ENCODE peak calls at places on chromosomes 6 and 20, in five cellular contexts. One of them, this sample, is unnamed.

GRCh38 chr20:9884666-9885065 is 45.8 kb upstream of the PAK5 start:
- DNase-seq in stomach: no peak
- DNase-seq in H1: no peak
- DNase-seq in SK-N-SH: no peak
- DNase-seq in transverse colon: no peak
- DNase-seq in this sample: no peak

GRCh38 chr6:26538936-26539615 is 910 bp downstream of the HMGN4 start:
- DNase-seq in stomach: no peak
- DNase-seq in H1: no peak
- DNase-seq in SK-N-SH: no peak
- DNase-seq in transverse colon: no peak
- DNase-seq in this sample: no peak

GRCh38 chr20:13166006-13166405 is 55.1 kb upstream of the ISM1 start:
- DNase-seq in stomach: no peak
- DNase-seq in H1: no peak
- DNase-seq in SK-N-SH: no peak
- DNase-seq in transverse colon: no peak
- DNase-seq in this sample: no peak

GRCh38 chr20:17938889-17939619 is 29.5 kb downstream of the SNX5 start:
- DNase-seq in stomach: peak; percentile 77
- DNase-seq in H1: peak; percentile 57
- DNase-seq in SK-N-SH: peak; percentile 80
- DNase-seq in transverse colon: peak; percentile 78
- DNase-seq in this sample: no peak

GRCh38 chr20:36460648-36461599 is 80.4 kb upstream of the MYL9 start:
- DNase-seq in stomach: peak; percentile 96
- DNase-seq in H1: peak; percentile 78
- DNase-seq in SK-N-SH: peak; percentile 98
- DNase-seq in transverse colon: peak; percentile 96
- DNase-seq in this sample: peak; percentile 97

GRCh38 chr20:58421497-58421850 is 32.4 kb downstream of the VAPB start:
- DNase-seq in stomach: no peak
- DNase-seq in H1: no peak
- DNase-seq in SK-N-SH: no peak
- DNase-seq in transverse colon: no peak
- DNase-seq in this sample: no peak

GRCh38 chr6:4607026-4607704 is 169.0 kb upstream of the CDYL start:
- DNase-seq in stomach: no peak
- DNase-seq in H1: no peak
- DNase-seq in SK-N-SH: no peak
- DNase-seq in transverse colon: peak; percentile 36
- DNase-seq in this sample: no peak

GRCh38 chr6:163415176-163415619 is 680 bp downstream of the QKI start:
- DNase-seq in stomach: no peak
- DNase-seq in H1: no peak
- DNase-seq in SK-N-SH: peak; percentile 74
- DNase-seq in transverse colon: no peak
- DNase-seq in this sample: no peak

GRCh38 chr20:34268851-34269668 is 27.8 kb downstream of the ASIP start:
- DNase-seq in stomach: peak; percentile 31
- DNase-seq in H1: no peak
- DNase-seq in SK-N-SH: no peak
- DNase-seq in transverse colon: peak; percentile 37
- DNase-seq in this sample: no peak

GRCh38 chr20:32457476-32457986 is 99.4 kb downstream of the ASXL1 start:
- DNase-seq in stomach: peak; percentile 68
- DNase-seq in H1: peak; percentile 81
- DNase-seq in SK-N-SH: peak; percentile 99
- DNase-seq in transverse colon: no peak
- DNase-seq in this sample: no peak

GRCh38 chr6:152401978-152402377 is 235.2 kb downstream of the SYNE1 start:
- DNase-seq in stomach: no peak
- DNase-seq in H1: no peak
- DNase-seq in SK-N-SH: no peak
- DNase-seq in transverse colon: no peak
- DNase-seq in this sample: no peak

GRCh38 chr20:31857861-31858835 is 12.2 kb downstream of the DUSP15 start:
- DNase-seq in stomach: no peak
- DNase-seq in H1: no peak
- DNase-seq in SK-N-SH: no peak
- DNase-seq in transverse colon: no peak
- DNase-seq in this sample: no peak

GRCh38 chr6:5401845-5402738 is 140.8 kb downstream of the FARS2 start:
- DNase-seq in stomach: no peak
- DNase-seq in H1: no peak
- DNase-seq in SK-N-SH: no peak
- DNase-seq in transverse colon: no peak
- DNase-seq in this sample: no peak

GRCh38 chr6:15989397-15989796 is 139.5 kb upstream of the MYLIP start:
- DNase-seq in stomach: no peak
- DNase-seq in H1: no peak
- DNase-seq in SK-N-SH: no peak
- DNase-seq in transverse colon: no peak
- DNase-seq in this sample: no peak

GRCh38 chr6:15990179-15990578 is 138.7 kb upstream of the MYLIP start:
- DNase-seq in stomach: no peak
- DNase-seq in H1: no peak
- DNase-seq in SK-N-SH: no peak
- DNase-seq in transverse colon: no peak
- DNase-seq in this sample: no peak

GRCh38 chr6:15985354-15985995 is 143.4 kb upstream of the MYLIP start:
- DNase-seq in stomach: no peak
- DNase-seq in H1: no peak
- DNase-seq in SK-N-SH: no peak
- DNase-seq in transverse colon: no peak
- DNase-seq in this sample: no peak

GRCh38 chr6:15986027-15986629 is 142.8 kb upstream of the MYLIP start:
- DNase-seq in stomach: no peak
- DNase-seq in H1: no peak
- DNase-seq in SK-N-SH: no peak
- DNase-seq in transverse colon: no peak
- DNase-seq in this sample: peak; percentile 17

GRCh38 chr6:15987569-15987968 is 141.3 kb upstream of the MYLIP start:
- DNase-seq in stomach: no peak
- DNase-seq in H1: no peak
- DNase-seq in SK-N-SH: no peak
- DNase-seq in transverse colon: no peak
- DNase-seq in this sample: no peak
- TF ChIP-seq EP300 in stomach: no peak
- TF ChIP-seq EP300 in H1: no peak
- TF ChIP-seq EP300 in SK-N-SH: no peak
- TF ChIP-seq EP300 in transverse colon: no peak
- TF ChIP-seq EP300 in this sample: no peak

GRCh38 chr6:44705611-44706010 is 318.1 kb downstream of the CDC5L start:
- DNase-seq in stomach: no peak
- DNase-seq in H1: no peak
- DNase-seq in SK-N-SH: no peak
- DNase-seq in transverse colon: no peak
- DNase-seq in this sample: no peak
- TF ChIP-seq EP300 in stomach: no peak
- TF ChIP-seq EP300 in H1: no peak
- TF ChIP-seq EP300 in SK-N-SH: no peak
- TF ChIP-seq EP300 in transverse colon: no peak
- TF ChIP-seq EP300 in this sample: no peak

GRCh38 chr6:17584241-17584803 is 15.8 kb upstream of the FAM8A1 start:
- DNase-seq in stomach: no peak
- DNase-seq in H1: no peak
- DNase-seq in SK-N-SH: peak; percentile 69
- DNase-seq in transverse colon: no peak
- DNase-seq in this sample: no peak
- TF ChIP-seq EP300 in stomach: no peak
- TF ChIP-seq EP300 in H1: no peak
- TF ChIP-seq EP300 in SK-N-SH: no peak
- TF ChIP-seq EP300 in transverse colon: no peak
- TF ChIP-seq EP300 in this sample: no peak

GRCh38 chr6:9632026-9632425 is 782.8 kb downstream of the TFAP2A start:
- DNase-seq in stomach: no peak
- DNase-seq in H1: no peak
- DNase-seq in SK-N-SH: no peak
- DNase-seq in transverse colon: no peak
- DNase-seq in this sample: no peak

GRCh38 chr6:9628819-9629218 is 786.1 kb downstream of the TFAP2A start:
- DNase-seq in stomach: no peak
- DNase-seq in H1: no peak
- DNase-seq in SK-N-SH: no peak
- DNase-seq in transverse colon: no peak
- DNase-seq in this sample: no peak

GRCh38 chr6:9638861-9639260 is 776.0 kb downstream of the TFAP2A start:
- DNase-seq in stomach: no peak
- DNase-seq in H1: no peak
- DNase-seq in SK-N-SH: no peak
- DNase-seq in transverse colon: no peak
- DNase-seq in this sample: no peak

DNA sequence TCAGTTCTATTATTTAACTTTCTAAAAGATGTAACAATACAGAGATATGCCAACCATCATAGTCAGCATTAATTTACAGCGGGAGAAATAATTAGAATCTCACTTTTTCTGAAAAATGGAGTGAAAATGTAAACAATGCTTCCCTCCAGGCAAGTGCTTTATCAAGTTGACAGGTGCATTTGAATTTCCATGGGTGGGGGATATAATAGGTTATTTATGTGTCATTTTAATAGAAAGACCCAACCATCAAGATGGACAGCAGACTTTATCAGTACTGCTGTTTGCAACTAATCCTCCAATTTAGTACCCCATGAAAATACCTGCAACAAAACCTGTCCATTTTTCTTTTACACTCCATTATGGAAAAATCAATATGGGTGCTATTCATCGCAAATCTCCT is 780.1 kb downstream of the TFAP2A start:
- DNase-seq in stomach: no peak
- DNase-seq in H1: no peak
- DNase-seq in SK-N-SH: no peak
- DNase-seq in transverse colon: no peak
- DNase-seq in this sample: no peak
- TF ChIP-seq EP300 in stomach: no peak
- TF ChIP-seq EP300 in H1: no peak
- TF ChIP-seq EP300 in SK-N-SH: no peak
- TF ChIP-seq EP300 in transverse colon: no peak
- TF ChIP-seq EP300 in this sample: no peak

GRCh38 chr6:69343856-69344255 is 453.0 kb downstream of the LMBRD1 start:
- DNase-seq in stomach: no peak
- DNase-seq in H1: no peak
- DNase-seq in SK-N-SH: no peak
- DNase-seq in transverse colon: no peak
- DNase-seq in this sample: no peak
- TF ChIP-seq EP300 in stomach: no peak
- TF ChIP-seq EP300 in H1: no peak
- TF ChIP-seq EP300 in SK-N-SH: no peak
- TF ChIP-seq EP300 in transverse colon: no peak
- TF ChIP-seq EP300 in this sample: no peak